ENCODE peak calls at places on chromosomes 12 and 14, in eight cellular contexts. U is thyroid gland; N is lung; S is fibroblast of lung; W is Panc1; D is AG04450; X is CD8-positive, alpha-beta T cell; A is left lung. H is an unnamed sample. For H3K27me3, the result is how much of the 10 kb centered on the place peaks cover.

GRCh38 chr14:75134644-75135043 is 7.8 kb upstream of the NEK9 start:
- DNase-seq in U (no peak), N (no peak), S (no peak), W (no peak), D (no peak), X (no peak), A (no peak), H (no peak)

GRCh38 chr12:120791669-120792176 is 66.1 kb downstream of the ACADS start:
- DNase-seq in U (no peak), N (no peak), S (no peak), W (no peak), D (no peak), X (no peak), A (no peak), H (no peak)

GRCh38 chr12:6956332-6956727 is 5.2 kb downstream of the PTPN6 start:
- DNase-seq in U (no peak), N (no peak), S (no peak), W (no peak), D (no peak), X (no peak), A (no peak), H (no peak)

GRCh38 chr12:111304642-111305071 is 64.2 kb downstream of the PHETA1 start:
- DNase-seq in U (no peak), N (no peak), S (peak), W (no peak), D (no peak), X (peak), A (no peak), H (no peak)

GRCh38 chr12:9636807-9637206 is 29.1 kb upstream of the KLRB1 start:
- DNase-seq in U (no peak), N (no peak), S (no peak), W (no peak), D (no peak), X (no peak), A (no peak), H (no peak)

GRCh38 chr12:122182887-122183587 is at the start of gene LRRC43:
- DNase-seq in U (peak), N (no peak), S (no peak), W (no peak), D (no peak), X (peak), A (peak), H (peak)

GRCh38 chr12:89947437-89948265 is 239.0 kb upstream of the ATP2B1 start:
- DNase-seq in U (no peak), N (no peak), S (peak), W (peak), D (peak), X (no peak), A (no peak), H (no peak)

GRCh38 chr14:65222434-65222833 is 120.1 kb upstream of the MAX start:
- DNase-seq in U (peak), N (peak), S (peak), W (no peak), D (no peak), X (peak), A (no peak), H (no peak)

GRCh38 chr12:79168687-79169086 is 304.1 kb downstream of the SYT1 start:
- DNase-seq in U (no peak), N (no peak), S (no peak), W (no peak), D (no peak), X (no peak), A (no peak), H (no peak)

GRCh38 chr12:55658635-55659391 is 22.1 kb downstream of the OR10P1 start:
- DNase-seq in U (no peak), N (no peak), S (no peak), W (no peak), D (no peak), X (no peak), A (no peak), H (no peak)

GRCh38 chr14:25431211-25432076 is 381.5 kb upstream of the STXBP6 start:
- DNase-seq in U (no peak), N (no peak), S (no peak), W (no peak), D (no peak), X (no peak), A (no peak), H (no peak)

GRCh38 chr14:68687746-68688145 is 105.1 kb downstream of the ZFP36L1 start:
- DNase-seq in U (no peak), N (no peak), S (peak), W (no peak), D (no peak), X (no peak), A (no peak), H (no peak)

GRCh38 chr14:62039871-62040270 is 277.7 kb downstream of the SNAPC1 start:
- DNase-seq in U (no peak), N (no peak), S (no peak), W (no peak), D (no peak), X (no peak), A (no peak), H (no peak)

GRCh38 chr12:105330938-105331804 is 680 bp downstream of the C12orf75 start:
- DNase-seq in U (peak), N (no peak), S (peak), W (no peak), D (no peak), X (peak), A (peak), H (peak)

GRCh38 chr14:77203611-77204456 is 22.2 kb downstream of the TMEM63C start:
- DNase-seq in U (no peak), N (no peak), S (no peak), W (no peak), D (no peak), X (no peak), A (no peak), H (no peak)

GRCh38 chr14:80468331-80469122 is 257.2 kb upstream of the DIO2 start:
- DNase-seq in U (no peak), N (no peak), S (no peak), W (no peak), D (no peak), X (no peak), A (no peak), H (no peak)

GRCh38 chr12:31321565-31322228 is 4.3 kb downstream of the SINHCAF start:
- DNase-seq in U (no peak), N (no peak), S (peak), W (no peak), D (no peak), X (no peak), A (no peak), H (no peak)

GRCh38 chr14:61287196-61287595 is 6.1 kb upstream of the TMEM30B start:
- DNase-seq in U (no peak), N (no peak), S (no peak), W (no peak), D (no peak), X (no peak), A (no peak), H (no peak)

GRCh38 chr12:50723870-50724269 is 40.0 kb upstream of the ATF1 start:
- DNase-seq in U (no peak), N (no peak), S (peak), W (no peak), D (no peak), X (no peak), A (no peak), H (no peak)

DNA sequence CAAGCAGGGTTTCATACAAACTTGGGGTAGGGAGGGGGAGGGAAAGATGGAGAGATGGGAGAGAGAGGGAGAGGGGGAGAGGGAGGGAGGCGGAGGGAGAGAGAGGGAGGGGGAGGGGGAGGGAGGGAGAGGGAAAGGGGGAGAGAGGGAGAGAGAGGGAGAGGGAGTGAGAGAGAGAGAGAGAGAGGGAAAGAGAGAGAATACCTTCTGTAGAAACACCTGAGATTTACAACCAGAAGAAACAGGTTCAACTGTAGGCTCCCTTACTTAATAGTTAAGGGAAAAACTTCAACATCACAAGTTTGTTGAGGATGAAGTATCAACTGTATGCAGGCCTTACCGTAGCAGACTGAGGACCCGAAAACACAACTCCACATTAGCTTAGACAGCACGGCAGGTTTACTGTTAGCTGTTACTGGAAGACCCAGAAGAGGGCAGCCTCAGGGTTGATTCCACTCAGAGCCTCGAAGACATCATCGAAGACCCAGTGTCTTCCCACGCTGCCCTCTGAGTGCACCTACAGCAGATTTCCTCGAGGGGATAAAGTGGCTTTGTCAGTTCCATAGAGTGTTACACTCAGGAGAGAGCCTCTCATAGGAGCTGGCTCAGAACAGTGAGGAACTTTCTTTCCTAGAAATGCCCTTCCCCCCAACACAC is 72.4 kb downstream of the NT5DC3 start:
- DNase-seq in U (no peak), N (no peak), S (no peak), W (no peak), D (no peak), X (no peak), A (no peak), H (no peak)
- TF ChIP-seq CTCF in U (no peak), N (no peak), S (no peak), W (no peak), D (no peak), X (no peak), A (no peak), H (no peak)

GRCh38 chr12:4763549-4763948 is 43.3 kb downstream of the GALNT8 start:
- DNase-seq in U (peak), N (no peak), S (peak), W (no peak), D (no peak), X (no peak), A (no peak), H (no peak)
- H3K4me3 ChIP-seq in U (no peak), N (no peak), S (no peak), W (no peak), D (no peak), X (no peak), A (no peak), H (no peak)

DNA sequence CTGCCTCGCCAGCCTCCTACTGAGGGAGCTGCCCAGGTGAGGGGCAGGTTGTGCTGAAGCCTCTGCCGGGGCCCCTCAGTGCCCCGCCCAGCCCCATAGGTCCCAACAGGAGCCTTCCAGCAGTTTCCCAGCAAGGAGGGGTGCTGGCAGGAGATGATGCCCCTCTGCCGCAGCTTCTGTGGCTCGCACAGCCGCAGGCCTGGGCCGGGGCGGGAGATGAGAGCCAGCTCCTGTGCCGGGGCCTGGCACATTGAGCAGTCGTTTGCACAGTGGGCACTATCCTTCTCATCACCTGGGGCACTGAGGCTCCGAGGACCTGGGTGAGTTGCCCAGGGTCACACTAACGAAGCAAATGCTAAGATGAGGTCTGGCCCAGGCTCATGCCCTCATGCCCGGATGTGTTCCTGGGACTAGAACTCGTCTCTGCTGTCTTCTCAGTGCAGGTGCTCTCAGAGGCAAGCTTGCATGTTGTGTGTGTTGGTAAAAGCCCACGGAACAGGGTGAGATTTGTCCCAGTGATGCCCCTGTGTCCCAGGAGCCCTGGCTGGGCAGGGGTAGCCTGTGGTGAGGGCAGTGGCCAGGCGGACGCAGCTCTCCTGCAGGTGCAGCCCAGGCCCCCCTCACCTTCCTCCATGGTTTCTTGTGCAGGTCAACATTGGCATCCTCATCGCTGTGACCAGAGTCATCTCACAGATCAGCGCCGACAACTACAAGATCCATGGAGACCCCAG is 177.5 kb downstream of the ADGRD1 start:
- DNase-seq in U (no peak), N (no peak), S (no peak), W (no peak), D (no peak), X (no peak), A (no peak), H (no peak)
- H3K27me3 ChIP-seq in U (under half), N (under half), S (under half), W (under half), D (under half), X (under half), A (under half), H (under half)

DNA sequence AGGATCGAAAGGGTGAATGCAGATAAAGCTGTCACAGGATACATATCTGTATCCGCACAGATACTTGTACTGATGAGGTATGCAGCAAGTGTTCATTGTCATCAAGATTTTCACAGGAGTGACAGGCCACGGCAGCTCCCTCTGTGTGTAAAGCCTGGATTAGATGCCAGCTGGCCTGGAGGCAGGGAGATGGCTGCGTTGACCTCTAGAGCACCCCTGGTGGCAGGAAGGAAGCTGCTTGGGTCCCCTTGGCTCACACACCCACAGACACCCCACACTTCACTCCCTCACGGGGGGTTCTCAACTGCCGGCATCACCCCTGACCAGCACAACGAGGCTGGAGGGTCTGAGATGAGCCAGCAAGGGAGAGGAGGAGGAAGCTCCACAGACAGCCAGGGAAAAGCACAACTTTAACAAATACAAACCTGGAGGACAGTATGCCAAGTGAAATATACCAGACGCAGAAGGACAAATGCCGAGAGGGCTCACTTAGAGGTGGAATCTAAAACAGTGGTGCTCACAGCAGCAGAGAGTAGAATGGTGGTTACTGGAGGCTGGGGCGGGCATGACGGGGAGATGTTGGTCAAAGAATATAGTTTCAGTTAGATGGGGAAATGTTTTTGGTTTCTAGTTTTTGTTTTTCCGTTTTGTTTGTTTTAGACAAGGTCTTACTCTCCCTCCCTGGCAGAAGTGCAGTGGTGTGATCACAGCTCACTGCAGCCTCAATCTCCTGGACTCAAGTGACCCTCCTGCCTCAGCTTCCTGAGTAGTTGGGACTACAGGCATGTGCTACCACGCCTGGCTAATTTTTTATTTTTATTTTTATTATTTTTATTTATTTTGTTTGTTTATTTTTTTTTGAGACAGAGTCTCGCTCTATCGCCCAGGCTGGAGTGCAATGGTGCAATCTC is 45.7 kb downstream of the TEAD4 start:
- DNase-seq in U (peak), N (no peak), S (no peak), W (no peak), D (no peak), X (no peak), A (no peak), H (no peak)
- TF ChIP-seq CTCF in U (no peak), N (no peak), S (peak), W (no peak), D (peak), X (no peak), A (no peak), H (peak)